ENCODE peak calls at places on chromosomes 1 and 21, in seven cellular contexts. R is neuronal stem cell; M is NCI-H1092; S is testis; C is cerebellar cortex; W is central memory CD4-positive, alpha-beta T cell; D is CD8-positive, alpha-beta T cell. H is an unnamed sample.

GRCh38 chr1:237342730-237343129 is 300.7 kb downstream of the RYR2 start:
- DNase-seq in R (no peak), M (no peak), S (no peak), C (no peak), W (no peak), D (no peak), H (no peak)

GRCh38 chr1:209546390-209547080 is 37.0 kb upstream of the CAMK1G start:
- DNase-seq in R (no peak), M (no peak), S (no peak), C (peak; percentile 9), W (no peak), D (no peak), H (no peak)

GRCh38 chr1:63264161-63264560 is 58.2 kb upstream of the FOXD3 start:
- DNase-seq in R (no peak), M (no peak), S (no peak), C (no peak), W (no peak), D (no peak), H (no peak)

GRCh38 chr1:55823521-55824296 is 608.5 kb upstream of the USP24 start:
- DNase-seq in R (no peak), M (no peak), S (no peak), C (no peak), W (no peak), D (no peak), H (no peak)

GRCh38 chr1:170402451-170403311 is 129.3 kb upstream of the GORAB start:
- DNase-seq in R (no peak), M (no peak), S (no peak), C (no peak), W (no peak), D (no peak), H (no peak)

GRCh38 chr1:86082183-86082582 is 74.4 kb downstream of the COL24A1 start:
- DNase-seq in R (no peak), M (no peak), S (no peak), C (no peak), W (no peak), D (no peak), H (no peak)

GRCh38 chr1:112954945-112955677 is 885 bp downstream of the SLC16A1 start:
- DNase-seq in R (peak; percentile 61), M (peak; percentile 30), S (peak; percentile 78), C (peak; percentile 66), W (peak; percentile 36), D (peak; percentile 51), H (peak; percentile 29)

GRCh38 chr1:152442291-152442690 is 28.2 kb upstream of the CRNN start:
- DNase-seq in R (no peak), M (no peak), S (no peak), C (no peak), W (no peak), D (no peak), H (no peak)

GRCh38 chr1:229223498-229223897 is 47.4 kb upstream of the RAB4A start:
- DNase-seq in R (no peak), M (no peak), S (no peak), C (no peak), W (no peak), D (no peak), H (no peak)

GRCh38 chr21:25708467-25709065 is 26.1 kb downstream of the ATP5PF start:
- DNase-seq in R (peak; percentile 38), M (peak; percentile 8), S (peak; percentile 64), C (peak; percentile 25), W (peak; percentile 31), D (peak; percentile 58), H (peak; percentile 25)

GRCh38 chr1:239126881-239127280 is 259.5 kb upstream of the CHRM3 start:
- DNase-seq in R (no peak), M (no peak), S (no peak), C (no peak), W (no peak), D (no peak), H (no peak)

GRCh38 chr1:181743878-181744312 is 260.6 kb downstream of the CACNA1E start:
- DNase-seq in R (no peak), M (no peak), S (no peak), C (peak; percentile 74), W (no peak), D (no peak), H (no peak)

GRCh38 chr1:39141925-39142324 is 62.6 kb upstream of the MACF1 start:
- DNase-seq in R (peak; percentile 64), M (no peak), S (no peak), C (peak; percentile 56), W (no peak), D (no peak), H (no peak)

GRCh38 chr1:178267646-178268094 is 173.8 kb downstream of the RASAL2 start:
- DNase-seq in R (no peak), M (no peak), S (no peak), C (no peak), W (no peak), D (no peak), H (no peak)

GRCh38 chr21:44734841-44735240 is 23.5 kb upstream of the TSPEAR start:
- DNase-seq in R (no peak), M (no peak), S (no peak), C (no peak), W (no peak), D (no peak), H (no peak)

H was measured in T-helper 9 cell.